ENCODE peak calls at places on chromosomes 2 and 18, in nine cellular contexts. B is activated naive CD8-positive, alpha-beta T cell treated with anti-CD3 and anti-CD28 coated beads, Interleukin-2, amount 50 U/mL, for 16 hours; N is WTC11; F is left lung; T is GM10248; W is NCI-H146; Q is A549; G is MCF 10A; I is iPS-NIHi11. U is an unnamed sample.

GRCh38 chr2:75920721-75921551 is 210.2 kb upstream of the GCFC2 start:
- DNase-seq in B (no peak), N (no peak), F (no peak), T (no peak), W (peak), Q (no peak), G (no peak), I (peak), U (no peak)

GRCh38 chr2:215970425-215970824 is 42.9 kb downstream of the MREG start:
- DNase-seq in B (no peak), N (no peak), F (no peak), T (no peak), W (no peak), Q (no peak), G (no peak), I (no peak), U (no peak)

GRCh38 chr2:27042159-27042661 is 9.3 kb upstream of the AGBL5 start:
- DNase-seq in B (no peak), N (no peak), F (no peak), T (peak), W (no peak), Q (no peak), G (peak), I (no peak), U (no peak)

GRCh38 chr2:19409001-19409400 is 50.6 kb upstream of the OSR1 start:
- DNase-seq in B (no peak), N (no peak), F (no peak), T (no peak), W (no peak), Q (no peak), G (peak), I (no peak), U (no peak)

GRCh38 chr18:11393486-11393885 is 215.9 kb upstream of the SLC35G4 start:
- DNase-seq in B (no peak), N (no peak), F (no peak), T (no peak), W (no peak), Q (no peak), G (no peak), I (no peak), U (no peak)

GRCh38 chr2:142180820-142181533 is 50.2 kb upstream of the LRP1B start:
- DNase-seq in B (no peak), N (peak), F (peak), T (no peak), W (peak), Q (peak), G (peak), I (peak), U (peak)

GRCh38 chr2:208175069-208175842 is 11.9 kb upstream of the CRYGA start:
- DNase-seq in B (peak), N (peak), F (no peak), T (peak), W (peak), Q (peak), G (peak), I (peak), U (peak)

GRCh38 chr2:159758686-159759085 is 39.3 kb downstream of the CD302 start:
- DNase-seq in B (no peak), N (no peak), F (no peak), T (no peak), W (no peak), Q (peak), G (no peak), I (no peak), U (no peak)

GRCh38 chr2:54903736-54904554 is 146.3 kb downstream of the RTN4 start:
- DNase-seq in B (no peak), N (no peak), F (no peak), T (no peak), W (no peak), Q (peak), G (peak), I (peak), U (no peak)

GRCh38 chr2:219368690-219369108 is 19.0 kb downstream of the DNPEP start:
- DNase-seq in B (no peak), N (no peak), F (no peak), T (no peak), W (peak), Q (peak), G (peak), I (no peak), U (no peak)

GRCh38 chr2:25306767-25307368 is 34.9 kb downstream of the DNMT3A start:
- DNase-seq in B (no peak), N (no peak), F (no peak), T (no peak), W (no peak), Q (no peak), G (peak), I (no peak), U (no peak)

GRCh38 chr18:54532222-54532621 is 58.8 kb upstream of the DYNAP start:
- DNase-seq in B (no peak), N (peak), F (no peak), T (no peak), W (no peak), Q (no peak), G (peak), I (peak), U (no peak)

GRCh38 chr18:57352271-57352701 is at the start of gene ST8SIA3:
- DNase-seq in B (no peak), N (peak), F (peak), T (no peak), W (peak), Q (no peak), G (no peak), I (peak), U (no peak)

GRCh38 chr2:1651131-1652066 is 92.9 kb downstream of the PXDN start:
- DNase-seq in B (no peak), N (no peak), F (peak), T (no peak), W (no peak), Q (no peak), G (no peak), I (no peak), U (no peak)

GRCh38 chr2:235595420-235596010 is 101.7 kb downstream of the AGAP1 start:
- DNase-seq in B (no peak), N (peak), F (no peak), T (peak), W (peak), Q (peak), G (peak), I (peak), U (peak)

GRCh38 chr2:159362094-159362493 is 75.6 kb upstream of the WDSUB1 start:
- DNase-seq in B (no peak), N (no peak), F (no peak), T (no peak), W (no peak), Q (no peak), G (no peak), I (no peak), U (no peak)

GRCh38 chr2:402721-403120 is 114.8 kb upstream of the ALKAL2 start:
- DNase-seq in B (no peak), N (no peak), F (no peak), T (no peak), W (no peak), Q (no peak), G (no peak), I (no peak), U (no peak)

GRCh38 chr2:189533274-189534035 is 47.1 kb downstream of the SLC40A1 start:
- DNase-seq in B (no peak), N (no peak), F (no peak), T (no peak), W (no peak), Q (no peak), G (no peak), I (no peak), U (peak)